ENCODE peak calls at places on chromosomes 11 and 22, in nine cellular contexts. One of them, this sample, is unnamed.

GRCh38 chr11:116960916-116961315 is 123.5 kb upstream of the APOA1 start:
- DNase-seq in nucleus accumbens: no peak
- DNase-seq in aorta: no peak
- DNase-seq in stimulated activated CD4-positive, alpha-beta T cell treated with anti-CD3 and anti-CD28 coated beads, TNF-alpha, amount 100 ng/mL, for 1 hour: no peak
- DNase-seq in fibroblast of villous mesenchyme: peak
- DNase-seq in T-cell: no peak
- DNase-seq in activated T-cell treated with anti-CD3 and anti-CD28 coated beads, Interleukin-2, amount 50 U/mL, for 72 hours: no peak
- DNase-seq in HTR-8/SVneo: peak
- DNase-seq in GDM1: no peak
- DNase-seq in this sample: no peak

GRCh38 chr11:122319842-122320555 is 204.0 kb upstream of the BLID start:
- DNase-seq in GDM1: no peak
- DNase-seq in T-cell: no peak
- DNase-seq in activated T-cell treated with anti-CD3 and anti-CD28 coated beads, Interleukin-2, amount 50 U/mL, for 72 hours: no peak
- DNase-seq in nucleus accumbens: peak
- DNase-seq in fibroblast of villous mesenchyme: no peak
- DNase-seq in aorta: no peak
- DNase-seq in HTR-8/SVneo: no peak
- DNase-seq in stimulated activated CD4-positive, alpha-beta T cell treated with anti-CD3 and anti-CD28 coated beads, TNF-alpha, amount 100 ng/mL, for 1 hour: no peak
- DNase-seq in this sample: no peak

GRCh38 chr11:104899226-104899625 is 966 bp upstream of the CASP12 start:
- DNase-seq in stimulated activated CD4-positive, alpha-beta T cell treated with anti-CD3 and anti-CD28 coated beads, TNF-alpha, amount 100 ng/mL, for 1 hour: no peak
- DNase-seq in aorta: no peak
- DNase-seq in GDM1: no peak
- DNase-seq in activated T-cell treated with anti-CD3 and anti-CD28 coated beads, Interleukin-2, amount 50 U/mL, for 72 hours: no peak
- DNase-seq in nucleus accumbens: no peak
- DNase-seq in fibroblast of villous mesenchyme: no peak
- DNase-seq in T-cell: no peak
- DNase-seq in HTR-8/SVneo: no peak
- DNase-seq in this sample: no peak

GRCh38 chr11:67998150-67999045 is 5.5 kb downstream of the UNC93B1 start:
- DNase-seq in HTR-8/SVneo: no peak
- DNase-seq in aorta: peak
- DNase-seq in stimulated activated CD4-positive, alpha-beta T cell treated with anti-CD3 and anti-CD28 coated beads, TNF-alpha, amount 100 ng/mL, for 1 hour: no peak
- DNase-seq in nucleus accumbens: no peak
- DNase-seq in fibroblast of villous mesenchyme: no peak
- DNase-seq in T-cell: no peak
- DNase-seq in activated T-cell treated with anti-CD3 and anti-CD28 coated beads, Interleukin-2, amount 50 U/mL, for 72 hours: no peak
- DNase-seq in GDM1: no peak
- DNase-seq in this sample: no peak

GRCh38 chr11:13030857-13031256 is 21.7 kb downstream of the RASSF10 start:
- DNase-seq in GDM1: no peak
- DNase-seq in activated T-cell treated with anti-CD3 and anti-CD28 coated beads, Interleukin-2, amount 50 U/mL, for 72 hours: no peak
- DNase-seq in HTR-8/SVneo: no peak
- DNase-seq in aorta: peak
- DNase-seq in nucleus accumbens: no peak
- DNase-seq in fibroblast of villous mesenchyme: no peak
- DNase-seq in stimulated activated CD4-positive, alpha-beta T cell treated with anti-CD3 and anti-CD28 coated beads, TNF-alpha, amount 100 ng/mL, for 1 hour: no peak
- DNase-seq in T-cell: no peak
- DNase-seq in this sample: no peak

GRCh38 chr11:27427183-27427980 is 45.2 kb downstream of the LGR4 start:
- DNase-seq in stimulated activated CD4-positive, alpha-beta T cell treated with anti-CD3 and anti-CD28 coated beads, TNF-alpha, amount 100 ng/mL, for 1 hour: no peak
- DNase-seq in T-cell: no peak
- DNase-seq in activated T-cell treated with anti-CD3 and anti-CD28 coated beads, Interleukin-2, amount 50 U/mL, for 72 hours: no peak
- DNase-seq in nucleus accumbens: no peak
- DNase-seq in fibroblast of villous mesenchyme: no peak
- DNase-seq in HTR-8/SVneo: peak
- DNase-seq in aorta: no peak
- DNase-seq in GDM1: no peak
- DNase-seq in this sample: no peak

GRCh38 chr11:3073029-3073435 is 15.8 kb upstream of the CARS1 start:
- DNase-seq in activated T-cell treated with anti-CD3 and anti-CD28 coated beads, Interleukin-2, amount 50 U/mL, for 72 hours: no peak
- DNase-seq in aorta: no peak
- DNase-seq in GDM1: no peak
- DNase-seq in fibroblast of villous mesenchyme: no peak
- DNase-seq in stimulated activated CD4-positive, alpha-beta T cell treated with anti-CD3 and anti-CD28 coated beads, TNF-alpha, amount 100 ng/mL, for 1 hour: no peak
- DNase-seq in HTR-8/SVneo: no peak
- DNase-seq in nucleus accumbens: no peak
- DNase-seq in T-cell: no peak
- DNase-seq in this sample: no peak

GRCh38 chr22:50112151-50113118 is 22.6 kb downstream of the MOV10L1 start:
- DNase-seq in fibroblast of villous mesenchyme: peak
- DNase-seq in nucleus accumbens: no peak
- DNase-seq in GDM1: peak
- DNase-seq in T-cell: no peak
- DNase-seq in aorta: no peak
- DNase-seq in HTR-8/SVneo: peak
- DNase-seq in activated T-cell treated with anti-CD3 and anti-CD28 coated beads, Interleukin-2, amount 50 U/mL, for 72 hours: peak
- DNase-seq in stimulated activated CD4-positive, alpha-beta T cell treated with anti-CD3 and anti-CD28 coated beads, TNF-alpha, amount 100 ng/mL, for 1 hour: no peak
- DNase-seq in this sample: no peak

GRCh38 chr11:78339483-78339882 is 78.1 kb downstream of the GAB2 start:
- DNase-seq in aorta: no peak
- DNase-seq in T-cell: no peak
- DNase-seq in HTR-8/SVneo: no peak
- DNase-seq in stimulated activated CD4-positive, alpha-beta T cell treated with anti-CD3 and anti-CD28 coated beads, TNF-alpha, amount 100 ng/mL, for 1 hour: no peak
- DNase-seq in GDM1: no peak
- DNase-seq in fibroblast of villous mesenchyme: no peak
- DNase-seq in nucleus accumbens: no peak
- DNase-seq in activated T-cell treated with anti-CD3 and anti-CD28 coated beads, Interleukin-2, amount 50 U/mL, for 72 hours: no peak
- DNase-seq in this sample: no peak

GRCh38 chr11:119094816-119095065 is 6.9 kb downstream of the DPAGT1 start:
- DNase-seq in aorta: peak
- DNase-seq in T-cell: no peak
- DNase-seq in activated T-cell treated with anti-CD3 and anti-CD28 coated beads, Interleukin-2, amount 50 U/mL, for 72 hours: peak
- DNase-seq in fibroblast of villous mesenchyme: peak
- DNase-seq in HTR-8/SVneo: no peak
- DNase-seq in GDM1: no peak
- DNase-seq in stimulated activated CD4-positive, alpha-beta T cell treated with anti-CD3 and anti-CD28 coated beads, TNF-alpha, amount 100 ng/mL, for 1 hour: peak
- DNase-seq in nucleus accumbens: no peak
- DNase-seq in this sample: peak

GRCh38 chr22:29715240-29715639 is 4.6 kb upstream of the CABP7 start:
- DNase-seq in nucleus accumbens: no peak
- DNase-seq in T-cell: no peak
- DNase-seq in stimulated activated CD4-positive, alpha-beta T cell treated with anti-CD3 and anti-CD28 coated beads, TNF-alpha, amount 100 ng/mL, for 1 hour: no peak
- DNase-seq in GDM1: no peak
- DNase-seq in activated T-cell treated with anti-CD3 and anti-CD28 coated beads, Interleukin-2, amount 50 U/mL, for 72 hours: no peak
- DNase-seq in fibroblast of villous mesenchyme: no peak
- DNase-seq in aorta: no peak
- DNase-seq in HTR-8/SVneo: no peak
- DNase-seq in this sample: no peak

GRCh38 chr11:45053736-45054446 is 92.5 kb upstream of the PRDM11 start:
- DNase-seq in HTR-8/SVneo: no peak
- DNase-seq in nucleus accumbens: no peak
- DNase-seq in activated T-cell treated with anti-CD3 and anti-CD28 coated beads, Interleukin-2, amount 50 U/mL, for 72 hours: no peak
- DNase-seq in T-cell: no peak
- DNase-seq in aorta: no peak
- DNase-seq in fibroblast of villous mesenchyme: no peak
- DNase-seq in stimulated activated CD4-positive, alpha-beta T cell treated with anti-CD3 and anti-CD28 coated beads, TNF-alpha, amount 100 ng/mL, for 1 hour: no peak
- DNase-seq in GDM1: no peak
- DNase-seq in this sample: no peak

GRCh38 chr11:124481365-124482323 is 36.1 kb upstream of the OR8B8 start:
- DNase-seq in nucleus accumbens: no peak
- DNase-seq in stimulated activated CD4-positive, alpha-beta T cell treated with anti-CD3 and anti-CD28 coated beads, TNF-alpha, amount 100 ng/mL, for 1 hour: no peak
- DNase-seq in activated T-cell treated with anti-CD3 and anti-CD28 coated beads, Interleukin-2, amount 50 U/mL, for 72 hours: no peak
- DNase-seq in T-cell: no peak
- DNase-seq in HTR-8/SVneo: no peak
- DNase-seq in aorta: no peak
- DNase-seq in fibroblast of villous mesenchyme: peak
- DNase-seq in GDM1: no peak
- DNase-seq in this sample: no peak

GRCh38 chr11:119765628-119766027 is 36.6 kb upstream of the NECTIN1 start:
- DNase-seq in GDM1: no peak
- DNase-seq in activated T-cell treated with anti-CD3 and anti-CD28 coated beads, Interleukin-2, amount 50 U/mL, for 72 hours: no peak
- DNase-seq in stimulated activated CD4-positive, alpha-beta T cell treated with anti-CD3 and anti-CD28 coated beads, TNF-alpha, amount 100 ng/mL, for 1 hour: no peak
- DNase-seq in fibroblast of villous mesenchyme: no peak
- DNase-seq in aorta: no peak
- DNase-seq in HTR-8/SVneo: no peak
- DNase-seq in nucleus accumbens: no peak
- DNase-seq in T-cell: no peak
- DNase-seq in this sample: no peak

GRCh38 chr11:95924414-95924760 is 480 bp upstream of the MTMR2 start:
- DNase-seq in stimulated activated CD4-positive, alpha-beta T cell treated with anti-CD3 and anti-CD28 coated beads, TNF-alpha, amount 100 ng/mL, for 1 hour: no peak
- DNase-seq in T-cell: no peak
- DNase-seq in fibroblast of villous mesenchyme: peak
- DNase-seq in aorta: no peak
- DNase-seq in nucleus accumbens: no peak
- DNase-seq in activated T-cell treated with anti-CD3 and anti-CD28 coated beads, Interleukin-2, amount 50 U/mL, for 72 hours: no peak
- DNase-seq in HTR-8/SVneo: no peak
- DNase-seq in GDM1: no peak
- DNase-seq in this sample: no peak

GRCh38 chr11:34192481-34193401 is 87.3 kb downstream of the NAT10 start:
- DNase-seq in T-cell: no peak
- DNase-seq in stimulated activated CD4-positive, alpha-beta T cell treated with anti-CD3 and anti-CD28 coated beads, TNF-alpha, amount 100 ng/mL, for 1 hour: no peak
- DNase-seq in GDM1: no peak
- DNase-seq in aorta: peak
- DNase-seq in HTR-8/SVneo: peak
- DNase-seq in fibroblast of villous mesenchyme: peak
- DNase-seq in nucleus accumbens: no peak
- DNase-seq in activated T-cell treated with anti-CD3 and anti-CD28 coated beads, Interleukin-2, amount 50 U/mL, for 72 hours: peak
- DNase-seq in this sample: no peak

GRCh38 chr11:47518212-47518959 is 34.5 kb downstream of the CELF1 start:
- DNase-seq in aorta: no peak
- DNase-seq in GDM1: peak
- DNase-seq in activated T-cell treated with anti-CD3 and anti-CD28 coated beads, Interleukin-2, amount 50 U/mL, for 72 hours: no peak
- DNase-seq in stimulated activated CD4-positive, alpha-beta T cell treated with anti-CD3 and anti-CD28 coated beads, TNF-alpha, amount 100 ng/mL, for 1 hour: no peak
- DNase-seq in fibroblast of villous mesenchyme: no peak
- DNase-seq in nucleus accumbens: no peak
- DNase-seq in T-cell: no peak
- DNase-seq in HTR-8/SVneo: no peak
- DNase-seq in this sample: no peak

GRCh38 chr22:30017375-30017774 is 62.9 kb upstream of the HORMAD2 start:
- DNase-seq in HTR-8/SVneo: no peak
- DNase-seq in stimulated activated CD4-positive, alpha-beta T cell treated with anti-CD3 and anti-CD28 coated beads, TNF-alpha, amount 100 ng/mL, for 1 hour: no peak
- DNase-seq in activated T-cell treated with anti-CD3 and anti-CD28 coated beads, Interleukin-2, amount 50 U/mL, for 72 hours: no peak
- DNase-seq in GDM1: no peak
- DNase-seq in fibroblast of villous mesenchyme: peak
- DNase-seq in T-cell: no peak
- DNase-seq in nucleus accumbens: no peak
- DNase-seq in aorta: no peak
- DNase-seq in this sample: no peak

GRCh38 chr11:63761173-63761572 is 7.4 kb downstream of the ZFTA start:
- DNase-seq in aorta: no peak
- DNase-seq in nucleus accumbens: no peak
- DNase-seq in GDM1: no peak
- DNase-seq in activated T-cell treated with anti-CD3 and anti-CD28 coated beads, Interleukin-2, amount 50 U/mL, for 72 hours: no peak
- DNase-seq in T-cell: no peak
- DNase-seq in HTR-8/SVneo: no peak
- DNase-seq in stimulated activated CD4-positive, alpha-beta T cell treated with anti-CD3 and anti-CD28 coated beads, TNF-alpha, amount 100 ng/mL, for 1 hour: no peak
- DNase-seq in fibroblast of villous mesenchyme: no peak
- DNase-seq in this sample: no peak

GRCh38 chr22:42174062-42174461 is 43.5 kb upstream of the CYP2D6 start:
- DNase-seq in aorta: no peak
- DNase-seq in stimulated activated CD4-positive, alpha-beta T cell treated with anti-CD3 and anti-CD28 coated beads, TNF-alpha, amount 100 ng/mL, for 1 hour: no peak
- DNase-seq in T-cell: no peak
- DNase-seq in GDM1: no peak
- DNase-seq in fibroblast of villous mesenchyme: peak
- DNase-seq in activated T-cell treated with anti-CD3 and anti-CD28 coated beads, Interleukin-2, amount 50 U/mL, for 72 hours: no peak
- DNase-seq in nucleus accumbens: no peak
- DNase-seq in HTR-8/SVneo: no peak
- DNase-seq in this sample: no peak

GRCh38 chr11:1453611-1454386 is 32.8 kb downstream of the MOB2 start:
- DNase-seq in T-cell: peak
- DNase-seq in nucleus accumbens: no peak
- DNase-seq in aorta: no peak
- DNase-seq in activated T-cell treated with anti-CD3 and anti-CD28 coated beads, Interleukin-2, amount 50 U/mL, for 72 hours: peak
- DNase-seq in fibroblast of villous mesenchyme: no peak
- DNase-seq in GDM1: no peak
- DNase-seq in HTR-8/SVneo: no peak
- DNase-seq in stimulated activated CD4-positive, alpha-beta T cell treated with anti-CD3 and anti-CD28 coated beads, TNF-alpha, amount 100 ng/mL, for 1 hour: no peak
- DNase-seq in this sample: peak

GRCh38 chr11:1761110-1761856 is 2.4 kb downstream of the CTSD start:
- DNase-seq in GDM1: no peak
- DNase-seq in fibroblast of villous mesenchyme: no peak
- DNase-seq in stimulated activated CD4-positive, alpha-beta T cell treated with anti-CD3 and anti-CD28 coated beads, TNF-alpha, amount 100 ng/mL, for 1 hour: no peak
- DNase-seq in activated T-cell treated with anti-CD3 and anti-CD28 coated beads, Interleukin-2, amount 50 U/mL, for 72 hours: no peak
- DNase-seq in nucleus accumbens: no peak
- DNase-seq in aorta: no peak
- DNase-seq in T-cell: no peak
- DNase-seq in HTR-8/SVneo: no peak
- DNase-seq in this sample: no peak

GRCh38 chr11:75797796-75798195 is 17.2 kb upstream of the UVRAG start:
- DNase-seq in fibroblast of villous mesenchyme: no peak
- DNase-seq in T-cell: no peak
- DNase-seq in GDM1: no peak
- DNase-seq in nucleus accumbens: no peak
- DNase-seq in stimulated activated CD4-positive, alpha-beta T cell treated with anti-CD3 and anti-CD28 coated beads, TNF-alpha, amount 100 ng/mL, for 1 hour: no peak
- DNase-seq in aorta: peak
- DNase-seq in HTR-8/SVneo: peak
- DNase-seq in activated T-cell treated with anti-CD3 and anti-CD28 coated beads, Interleukin-2, amount 50 U/mL, for 72 hours: no peak
- DNase-seq in this sample: no peak

GRCh38 chr22:29338398-29338797 is 22.9 kb upstream of the RASL10A start:
- DNase-seq in fibroblast of villous mesenchyme: no peak
- DNase-seq in activated T-cell treated with anti-CD3 and anti-CD28 coated beads, Interleukin-2, amount 50 U/mL, for 72 hours: no peak
- DNase-seq in aorta: no peak
- DNase-seq in stimulated activated CD4-positive, alpha-beta T cell treated with anti-CD3 and anti-CD28 coated beads, TNF-alpha, amount 100 ng/mL, for 1 hour: no peak
- DNase-seq in nucleus accumbens: no peak
- DNase-seq in GDM1: no peak
- DNase-seq in T-cell: no peak
- DNase-seq in HTR-8/SVneo: no peak
- DNase-seq in this sample: no peak

GRCh38 chr11:119185916-119186634 is 800 bp downstream of the NHERF4 start:
- DNase-seq in nucleus accumbens: no peak
- DNase-seq in T-cell: no peak
- DNase-seq in HTR-8/SVneo: no peak
- DNase-seq in fibroblast of villous mesenchyme: no peak
- DNase-seq in activated T-cell treated with anti-CD3 and anti-CD28 coated beads, Interleukin-2, amount 50 U/mL, for 72 hours: no peak
- DNase-seq in GDM1: no peak
- DNase-seq in aorta: no peak
- DNase-seq in stimulated activated CD4-positive, alpha-beta T cell treated with anti-CD3 and anti-CD28 coated beads, TNF-alpha, amount 100 ng/mL, for 1 hour: no peak
- DNase-seq in this sample: no peak

GRCh38 chr11:120137611-120138521 is at the start of gene TRIM29:
- DNase-seq in aorta: no peak
- DNase-seq in nucleus accumbens: no peak
- DNase-seq in stimulated activated CD4-positive, alpha-beta T cell treated with anti-CD3 and anti-CD28 coated beads, TNF-alpha, amount 100 ng/mL, for 1 hour: no peak
- DNase-seq in GDM1: no peak
- DNase-seq in T-cell: no peak
- DNase-seq in HTR-8/SVneo: no peak
- DNase-seq in activated T-cell treated with anti-CD3 and anti-CD28 coated beads, Interleukin-2, amount 50 U/mL, for 72 hours: no peak
- DNase-seq in fibroblast of villous mesenchyme: no peak
- DNase-seq in this sample: no peak

GRCh38 chr11:108364159-108364558 is 103.2 kb downstream of the C11orf65 start:
- DNase-seq in fibroblast of villous mesenchyme: peak
- DNase-seq in stimulated activated CD4-positive, alpha-beta T cell treated with anti-CD3 and anti-CD28 coated beads, TNF-alpha, amount 100 ng/mL, for 1 hour: no peak
- DNase-seq in HTR-8/SVneo: no peak
- DNase-seq in activated T-cell treated with anti-CD3 and anti-CD28 coated beads, Interleukin-2, amount 50 U/mL, for 72 hours: no peak
- DNase-seq in T-cell: no peak
- DNase-seq in aorta: no peak
- DNase-seq in GDM1: no peak
- DNase-seq in nucleus accumbens: no peak
- DNase-seq in this sample: no peak

GRCh38 chr22:28670153-28670552 is 9.5 kb downstream of the TTC28 start:
- DNase-seq in activated T-cell treated with anti-CD3 and anti-CD28 coated beads, Interleukin-2, amount 50 U/mL, for 72 hours: no peak
- DNase-seq in aorta: no peak
- DNase-seq in T-cell: no peak
- DNase-seq in stimulated activated CD4-positive, alpha-beta T cell treated with anti-CD3 and anti-CD28 coated beads, TNF-alpha, amount 100 ng/mL, for 1 hour: no peak
- DNase-seq in fibroblast of villous mesenchyme: peak
- DNase-seq in GDM1: no peak
- DNase-seq in nucleus accumbens: no peak
- DNase-seq in HTR-8/SVneo: no peak
- DNase-seq in this sample: no peak

GRCh38 chr22:17954200-17954859 is 70.0 kb downstream of the MICAL3 start:
- DNase-seq in fibroblast of villous mesenchyme: no peak
- DNase-seq in activated T-cell treated with anti-CD3 and anti-CD28 coated beads, Interleukin-2, amount 50 U/mL, for 72 hours: no peak
- DNase-seq in HTR-8/SVneo: no peak
- DNase-seq in aorta: no peak
- DNase-seq in T-cell: no peak
- DNase-seq in nucleus accumbens: no peak
- DNase-seq in GDM1: no peak
- DNase-seq in stimulated activated CD4-positive, alpha-beta T cell treated with anti-CD3 and anti-CD28 coated beads, TNF-alpha, amount 100 ng/mL, for 1 hour: no peak
- DNase-seq in this sample: no peak

GRCh38 chr11:44619931-44620725 is 54.7 kb downstream of the CD82 start:
- DNase-seq in fibroblast of villous mesenchyme: no peak
- DNase-seq in T-cell: no peak
- DNase-seq in nucleus accumbens: no peak
- DNase-seq in activated T-cell treated with anti-CD3 and anti-CD28 coated beads, Interleukin-2, amount 50 U/mL, for 72 hours: no peak
- DNase-seq in HTR-8/SVneo: no peak
- DNase-seq in GDM1: no peak
- DNase-seq in aorta: peak
- DNase-seq in stimulated activated CD4-positive, alpha-beta T cell treated with anti-CD3 and anti-CD28 coated beads, TNF-alpha, amount 100 ng/mL, for 1 hour: no peak
- DNase-seq in this sample: no peak

GRCh38 chr11:92495107-92495793 is 270.6 kb downstream of the FAT3 start:
- DNase-seq in GDM1: no peak
- DNase-seq in HTR-8/SVneo: no peak
- DNase-seq in nucleus accumbens: no peak
- DNase-seq in stimulated activated CD4-positive, alpha-beta T cell treated with anti-CD3 and anti-CD28 coated beads, TNF-alpha, amount 100 ng/mL, for 1 hour: no peak
- DNase-seq in activated T-cell treated with anti-CD3 and anti-CD28 coated beads, Interleukin-2, amount 50 U/mL, for 72 hours: no peak
- DNase-seq in aorta: no peak
- DNase-seq in fibroblast of villous mesenchyme: no peak
- DNase-seq in T-cell: no peak
- DNase-seq in this sample: no peak